ENCODE peak calls at places on chromosomes 12 and 14, in five cellular contexts. K, V, Z, T and G are unnamed samples.

GRCh38 chr12:107326237-107326636 is 232.9 kb upstream of the CRY1 start:
- DNase-seq in V (no peak), T (no peak), K (no peak), Z (no peak), G (no peak)

GRCh38 chr14:51657762-51658161 is 6.1 kb downstream of the FRMD6 start:
- DNase-seq in T (no peak), K (no peak), Z (no peak), V (no peak), G (no peak)

GRCh38 chr12:28130234-28130624 is 60.0 kb upstream of the CCDC91 start:
- DNase-seq in Z (no peak), K (no peak), V (no peak), T (no peak), G (no peak)

GRCh38 chr12:114767081-114767480 is 83.1 kb upstream of the TBX3 start:
- DNase-seq in V (no peak), T (no peak), K (no peak), Z (no peak), G (no peak)

GRCh38 chr12:115963030-115963480 is 314.4 kb downstream of the MED13L start:
- DNase-seq in K (no peak), V (no peak), T (peak), Z (no peak), G (no peak)

GRCh38 chr12:132827763-132828703 is 636 bp downstream of the GOLGA3 start:
- DNase-seq in K (no peak), T (peak), Z (no peak), V (peak), G (peak)

GRCh38 chr12:52942056-52942913 is 6.6 kb upstream of the KRT18 start:
- DNase-seq in Z (no peak), K (no peak), V (peak), T (no peak), G (no peak)

GRCh38 chr12:64943686-64944085 is 119.2 kb downstream of the TBC1D30 start:
- DNase-seq in T (no peak), Z (no peak), K (no peak), V (no peak), G (no peak)

GRCh38 chr12:82627799-82628198 is 58.9 kb upstream of the TMTC2 start:
- DNase-seq in Z (no peak), V (no peak), T (peak), K (no peak), G (no peak)

GRCh38 chr14:81837304-81837703 is 303.7 kb upstream of the SEL1L start:
- DNase-seq in K (no peak), V (no peak), T (no peak), Z (no peak), G (no peak)

GRCh38 chr14:85124896-85125295 is 405.0 kb upstream of the FLRT2 start:
- DNase-seq in T (peak), V (no peak), K (no peak), Z (no peak), G (no peak)

GRCh38 chr12:32548691-32549412 is 130.2 kb upstream of the DNM1L start:
- DNase-seq in V (no peak), T (peak), K (no peak), Z (no peak), G (no peak)

GRCh38 chr14:22255042-22255441 is 334.0 kb downstream of the DAD1 start:
- DNase-seq in Z (no peak), K (no peak), T (no peak), V (no peak), G (no peak)

GRCh38 chr12:49043856-49044258 is 16.7 kb downstream of the KMT2D start:
- DNase-seq in T (peak), V (peak), K (peak), Z (peak), G (peak)

GRCh38 chr12:122457627-122458026 is 35.2 kb upstream of the CLIP1 start:
- DNase-seq in K (no peak), V (peak), T (no peak), Z (no peak), G (no peak)

GRCh38 chr12:126681676-126682075 is 1585.3 kb upstream of the TMEM132C start:
- DNase-seq in K (no peak), Z (no peak), T (no peak), V (no peak), G (no peak)

GRCh38 chr12:126588586-126589249 is 1523.5 kb downstream of the AACS start:
- DNase-seq in V (no peak), Z (no peak), T (no peak), K (no peak), G (no peak)

GRCh38 chr12:32273063-32273521 is 126.3 kb upstream of the FGD4 start:
- DNase-seq in K (no peak), T (peak), Z (no peak), V (no peak), G (no peak)

GRCh38 chr12:53939141-53940108 is 794 bp downstream of the HOXC13 start:
- DNase-seq in K (no peak), V (peak), Z (no peak), T (no peak), G (no peak)

GRCh38 chr12:130026608-130027176 is 122.9 kb upstream of the TMEM132D start:
- DNase-seq in Z (no peak), K (no peak), T (peak), V (peak), G (no peak)

GRCh38 chr12:4153343-4153892 is 120.1 kb upstream of the CCND2 start:
- DNase-seq in T (no peak), Z (no peak), K (no peak), V (peak), G (no peak)

GRCh38 chr12:55842681-55843429 is at the start of gene MMP19:
- DNase-seq in Z (no peak), K (no peak), V (no peak), T (peak), G (no peak)

GRCh38 chr12:111076611-111077451 is 156.5 kb upstream of the MYL2 start:
- DNase-seq in K (no peak), T (no peak), Z (no peak), V (no peak), G (no peak)

GRCh38 chr12:87667378-87667777 is 361.8 kb downstream of the C12orf50 start:
- DNase-seq in T (peak), K (no peak), V (no peak), Z (no peak), G (no peak)

GRCh38 chr12:76199808-76200207 is 115.3 kb upstream of the NAP1L1 start:
- DNase-seq in Z (no peak), V (no peak), K (no peak), T (peak), G (no peak)

GRCh38 chr12:6684609-6685008 is 4.6 kb downstream of the ZNF384 start:
- DNase-seq in V (no peak), Z (no peak), K (no peak), T (no peak), G (no peak)

GRCh38 chr12:113070117-113070906 is 13.8 kb downstream of the DTX1 start:
- DNase-seq in Z (peak), K (no peak), T (no peak), V (peak), G (peak)

GRCh38 chr14:95183532-95184412 is 26.4 kb upstream of the DICER1 start:
- DNase-seq in K (no peak), Z (no peak), V (no peak), T (peak), G (no peak)

GRCh38 chr12:2283480-2283879 is 230.7 kb downstream of the CACNA1C start:
- DNase-seq in Z (no peak), T (no peak), V (no peak), K (no peak), G (no peak)

GRCh38 chr12:2281446-2281845 is 228.7 kb downstream of the CACNA1C start:
- DNase-seq in K (no peak), V (no peak), T (no peak), Z (no peak), G (no peak)

GRCh38 chr12:2284321-2284813 is 231.6 kb downstream of the CACNA1C start:
- DNase-seq in Z (no peak), T (peak), K (no peak), V (peak), G (no peak)

GRCh38 chr12:2283910-2284309 is 231.1 kb downstream of the CACNA1C start:
- DNase-seq in K (no peak), T (no peak), Z (no peak), V (peak), G (no peak)

DNA sequence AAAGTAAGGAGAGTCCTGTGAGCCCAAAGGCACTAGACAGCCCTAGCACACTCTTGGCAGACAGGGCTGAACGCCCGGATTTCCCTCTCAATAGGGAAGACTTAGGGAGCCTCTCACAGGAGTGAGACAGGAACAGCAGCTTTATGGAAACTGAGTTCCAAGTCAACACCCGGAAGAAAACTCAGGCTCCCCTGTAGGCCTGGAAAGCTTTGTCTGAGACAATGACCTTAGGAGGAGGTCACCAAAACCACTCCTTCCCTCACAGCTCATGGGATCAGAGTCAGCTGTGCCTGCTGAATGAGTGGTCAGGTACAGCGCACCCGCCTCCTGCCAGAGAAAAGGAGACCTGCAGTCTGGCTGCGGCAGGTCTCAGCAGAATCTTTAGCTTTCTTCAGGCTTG is 229.5 kb downstream of the CACNA1C start:
- DNase-seq in V (peak), K (no peak), Z (no peak), T (no peak), G (no peak)
- TF ChIP-seq CTCF in V (no peak), K (no peak), Z (peak), T (peak), G (no peak)

GRCh38 chr12:68631177-68631576 is 20.5 kb downstream of the RAP1B start:
- DNase-seq in V (no peak), Z (no peak), T (no peak), K (no peak), G (no peak)

GRCh38 chr12:68630598-68630997 is 19.9 kb downstream of the RAP1B start:
- DNase-seq in Z (no peak), V (no peak), K (no peak), T (no peak), G (no peak)

GRCh38 chr12:68628698-68629097 is 18.0 kb downstream of the RAP1B start:
- DNase-seq in T (no peak), V (no peak), Z (no peak), K (no peak), G (no peak)

GRCh38 chr12:68627673-68628319 is 17.1 kb downstream of the RAP1B start:
- DNase-seq in T (no peak), K (no peak), Z (no peak), V (no peak), G (no peak)

GRCh38 chr12:68630050-68630449 is 19.4 kb downstream of the RAP1B start:
- DNase-seq in V (no peak), K (no peak), T (no peak), Z (no peak), G (no peak)
- H3K27ac ChIP-seq in V (no peak), K (no peak), T (no peak), Z (peak), G (no peak)

GRCh38 chr12:58419905-58420304 is 478.5 kb downstream of the ATP23 start:
- DNase-seq in Z (no peak), T (no peak), K (no peak), V (no peak), G (no peak)

GRCh38 chr12:58420496-58420895 is 479.1 kb downstream of the ATP23 start:
- DNase-seq in V (no peak), K (no peak), T (no peak), Z (no peak), G (no peak)

GRCh38 chr12:58416211-58416610 is 474.8 kb downstream of the ATP23 start:
- DNase-seq in T (peak), Z (no peak), V (no peak), K (no peak), G (no peak)

GRCh38 chr12:58421990-58422389 is 480.6 kb downstream of the ATP23 start:
- DNase-seq in V (no peak), Z (no peak), T (no peak), K (no peak), G (no peak)

DNA sequence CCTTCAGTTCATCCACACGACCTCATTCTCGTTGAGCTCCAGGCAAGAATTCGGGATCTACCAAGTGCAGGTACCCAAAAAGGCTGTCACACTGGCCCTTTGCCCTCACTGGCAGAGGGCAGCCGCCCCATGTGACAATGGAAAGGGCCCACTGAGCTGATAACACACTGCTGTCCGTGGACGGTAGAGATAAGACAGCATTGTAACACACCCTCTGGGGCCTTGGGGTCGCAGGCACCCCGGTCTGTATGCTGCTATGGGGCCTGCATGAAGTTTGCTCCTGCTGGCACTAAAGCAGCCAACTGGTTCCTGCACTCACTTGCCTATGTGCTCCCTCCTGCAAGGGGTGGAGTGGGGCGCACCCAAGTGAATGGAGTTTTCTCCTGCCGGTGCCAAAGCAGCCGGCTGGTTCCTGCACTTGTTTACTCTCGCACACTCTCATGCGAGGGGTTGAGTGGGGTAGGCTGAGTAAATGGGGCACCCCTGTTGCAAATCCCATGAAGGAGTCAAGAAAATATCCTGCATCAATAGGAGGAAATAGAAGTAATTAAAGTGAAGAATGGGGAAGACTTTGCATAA is 477.9 kb downstream of the ATP23 start:
- DNase-seq in K (no peak), Z (no peak), T (no peak), V (no peak), G (no peak)
- TF ChIP-seq CTCF in K (no peak), Z (no peak), T (no peak), V (no peak), G (no peak)

DNA sequence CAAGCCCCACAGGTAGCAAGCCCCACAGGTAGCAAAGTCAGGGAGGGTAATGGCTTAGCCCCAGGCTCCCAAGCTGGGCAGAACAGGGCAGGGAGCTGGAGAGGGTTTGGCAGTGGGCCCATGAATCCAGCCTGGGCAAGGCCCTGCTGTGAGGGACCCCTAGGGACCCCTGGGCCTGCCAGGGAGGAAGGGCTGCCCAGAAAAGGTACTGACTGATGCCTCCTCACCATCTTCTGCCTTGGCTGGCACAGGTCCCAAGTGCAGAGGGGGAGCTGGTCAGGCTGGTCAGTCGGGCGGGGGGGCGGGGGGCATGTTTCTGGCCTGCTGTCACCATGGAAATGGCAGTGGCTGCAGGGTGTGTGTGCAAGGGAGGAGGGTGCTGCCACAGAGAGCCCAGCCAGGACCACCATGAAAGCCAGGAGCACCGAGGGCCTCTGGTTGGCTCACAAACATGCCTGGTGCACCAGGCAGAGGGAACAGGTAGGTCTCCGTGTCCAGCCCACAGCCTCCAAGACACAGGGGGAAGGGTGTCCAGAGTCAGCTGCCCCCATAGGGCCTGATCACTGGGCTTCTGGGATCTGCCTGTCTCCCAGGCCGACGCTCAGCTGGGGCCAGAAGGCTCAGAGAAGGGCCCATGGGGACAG is 1.5 kb upstream of the CRIP2 start:
- DNase-seq in K (no peak), V (no peak), Z (peak), T (no peak), G (no peak)
- H3K27ac ChIP-seq in K (peak), V (peak), Z (peak), T (no peak), G (peak)

DNA sequence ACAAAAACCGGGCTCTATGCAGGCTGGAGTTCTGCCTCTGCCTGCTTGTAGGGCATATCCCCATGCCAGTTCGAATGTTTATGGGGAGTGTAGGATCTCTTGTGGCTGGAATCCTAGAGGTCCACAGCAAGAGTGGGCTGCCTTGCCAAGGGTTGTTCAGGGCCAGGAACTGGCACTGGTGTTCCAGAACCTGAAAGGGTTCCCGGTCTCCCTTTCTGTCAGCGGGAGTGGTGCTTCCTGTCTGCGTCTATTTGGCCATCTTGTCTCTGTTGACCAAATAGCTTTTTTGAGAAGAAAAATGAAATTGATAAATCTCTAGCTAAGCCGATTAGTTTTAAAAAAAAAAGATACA is 17.8 kb downstream of the OLR1 start:
- DNase-seq in Z (no peak), T (no peak), K (no peak), V (no peak), G (no peak)
- TF ChIP-seq CTCF in Z (no peak), T (no peak), K (no peak), V (no peak), G (no peak)

GRCh38 chr14:75232597-75232996 is 46.0 kb upstream of the FOS start:
- DNase-seq in T (no peak), K (no peak), Z (no peak), V (peak), G (no peak)
- H3K27ac ChIP-seq in T (no peak), K (no peak), Z (no peak), V (no peak), G (no peak)

GRCh38 chr14:76329150-76329881 is 46.6 kb upstream of the ESRRB start:
- DNase-seq in K (no peak), T (no peak), V (no peak), Z (no peak), G (no peak)

GRCh38 chr14:76329951-76330350 is 46.0 kb upstream of the ESRRB start:
- DNase-seq in V (no peak), K (no peak), T (no peak), Z (no peak), G (no peak)

GRCh38 chr14:76330411-76331327 is 45.3 kb upstream of the ESRRB start:
- DNase-seq in K (no peak), Z (no peak), V (no peak), T (no peak), G (no peak)

GRCh38 chr14:76333664-76334063 is 42.3 kb upstream of the ESRRB start:
- DNase-seq in T (no peak), V (no peak), K (no peak), Z (no peak), G (no peak)

GRCh38 chr14:76331328-76332011 is 44.5 kb upstream of the ESRRB start:
- DNase-seq in V (no peak), K (no peak), T (no peak), Z (no peak), G (no peak)
- TF ChIP-seq CTCF in V (no peak), K (no peak), T (no peak), Z (no peak), G (no peak)